ENCODE peak calls at places on chromosomes 2 and 18, in ten cellular contexts. X is SK-N-SH, L is transverse colon, W is HepG2, K is GM12878, Y is sigmoid colon, Q is stomach, T is A549, R is H1, I is ovary. S is an unnamed sample.

GRCh38 chr18:38526922-38527321 is 961.3 kb upstream of the CELF4 start:
- DNase-seq in X (no peak), L (no peak), W (no peak), K (no peak), Y (no peak), Q (no peak), T (no peak), R (no peak), I (no peak), S (no peak)

GRCh38 chr2:234555616-234556249 is 58.9 kb upstream of the ARL4C start:
- DNase-seq in X (peak), L (no peak), W (no peak), K (no peak), Y (no peak), Q (no peak), T (no peak), R (no peak), I (no peak), S (no peak)

GRCh38 chr18:44246001-44246400 is 434.7 kb upstream of the SETBP1 start:
- DNase-seq in X (no peak), L (no peak), W (no peak), K (no peak), Y (no peak), Q (no peak), T (no peak), R (no peak), I (no peak), S (no peak)

GRCh38 chr2:229715895-229716507 is 1.6 kb upstream of the DNER start:
- DNase-seq in X (peak), L (peak), W (peak), K (no peak), Y (no peak), Q (no peak), T (peak), R (peak), I (no peak), S (no peak)

GRCh38 chr18:42813570-42813969 is 301.9 kb downstream of the RIT2 start:
- DNase-seq in X (no peak), L (no peak), W (no peak), K (no peak), Y (no peak), Q (no peak), T (no peak), R (no peak), I (no peak), S (no peak)

GRCh38 chr2:180663016-180663471 is 317.4 kb upstream of the UBE2E3 start:
- DNase-seq in X (no peak), L (no peak), W (no peak), K (no peak), Y (no peak), Q (no peak), T (no peak), R (no peak), I (no peak), S (no peak)

GRCh38 chr2:120977582-120978358 is 242.1 kb downstream of the GLI2 start:
- DNase-seq in X (peak), L (no peak), W (no peak), K (no peak), Y (no peak), Q (no peak), T (no peak), R (no peak), I (no peak), S (no peak)

GRCh38 chr2:149596471-149596870 is 8.9 kb upstream of the MMADHC start:
- DNase-seq in X (no peak), L (no peak), W (no peak), K (no peak), Y (no peak), Q (no peak), T (no peak), R (no peak), I (no peak), S (no peak)

GRCh38 chr18:68172842-68173549 is 541.9 kb downstream of the TMX3 start:
- DNase-seq in X (no peak), L (no peak), W (peak), K (no peak), Y (no peak), Q (no peak), T (no peak), R (peak), I (no peak), S (no peak)

GRCh38 chr2:219245899-219246230 is 586 bp downstream of the STK16 start:
- DNase-seq in X (no peak), L (no peak), W (no peak), K (no peak), Y (no peak), Q (no peak), T (no peak), R (no peak), I (no peak), S (no peak)

GRCh38 chr2:238912228-238912915 is 64.5 kb downstream of the TWIST2 start:
- DNase-seq in X (no peak), L (no peak), W (no peak), K (no peak), Y (peak), Q (peak), T (no peak), R (no peak), I (no peak), S (peak)

GRCh38 chr2:133526468-133526769 is 41.8 kb downstream of the NCKAP5 start:
- DNase-seq in X (no peak), L (no peak), W (no peak), K (no peak), Y (no peak), Q (no peak), T (no peak), R (no peak), I (no peak), S (no peak)

GRCh38 chr2:2527162-2527561 is 196.1 kb upstream of the MYT1L start:
- DNase-seq in X (no peak), L (no peak), W (no peak), K (no peak), Y (peak), Q (no peak), T (no peak), R (no peak), I (no peak), S (no peak)

GRCh38 chr18:13424377-13424776 is 205.8 kb downstream of the LDLRAD4 start:
- DNase-seq in X (no peak), L (no peak), W (no peak), K (no peak), Y (peak), Q (no peak), T (no peak), R (no peak), I (no peak), S (no peak)

GRCh38 chr2:6913415-6914157 is 3.6 kb upstream of the RNF144A start:
- DNase-seq in X (no peak), L (no peak), W (no peak), K (no peak), Y (no peak), Q (no peak), T (no peak), R (no peak), I (no peak), S (no peak)

GRCh38 chr2:6958616-6959235 is 41.5 kb downstream of the RNF144A start:
- DNase-seq in X (no peak), L (no peak), W (no peak), K (no peak), Y (no peak), Q (no peak), T (no peak), R (no peak), I (no peak), S (no peak)

GRCh38 chr18:45910405-45911023 is 56.6 kb downstream of the EPG5 start:
- DNase-seq in X (peak), L (peak), W (peak), K (peak), Y (no peak), Q (peak), T (peak), R (peak), I (peak), S (peak)

GRCh38 chr2:31414601-31415241 is at the start of gene XDH:
- DNase-seq in X (no peak), L (peak), W (no peak), K (no peak), Y (no peak), Q (peak), T (no peak), R (no peak), I (no peak), S (no peak)

GRCh38 chr18:48230459-48231113 is 178.6 kb downstream of the ZBTB7C start:
- DNase-seq in X (peak), L (peak), W (peak), K (no peak), Y (no peak), Q (peak), T (peak), R (peak), I (no peak), S (peak)

GRCh38 chr2:160241251-160242137 is 41.4 kb upstream of the ITGB6 start:
- DNase-seq in X (peak), L (peak), W (no peak), K (no peak), Y (peak), Q (peak), T (peak), R (no peak), I (no peak), S (peak)

GRCh38 chr18:24364177-24364576 is 33.4 kb downstream of the OSBPL1A start:
- DNase-seq in X (no peak), L (no peak), W (no peak), K (no peak), Y (no peak), Q (no peak), T (no peak), R (peak), I (no peak), S (no peak)

GRCh38 chr18:26617151-26617554 is 68.8 kb upstream of the KCTD1 start:
- DNase-seq in X (no peak), L (no peak), W (peak), K (no peak), Y (no peak), Q (no peak), T (peak), R (no peak), I (no peak), S (no peak)

GRCh38 chr2:98085649-98086048 is 1.3 kb upstream of the VWA3B start:
- DNase-seq in X (no peak), L (peak), W (no peak), K (no peak), Y (no peak), Q (peak), T (no peak), R (no peak), I (no peak), S (no peak)

GRCh38 chr2:20196881-20197204 is 28.1 kb downstream of the SDC1 start:
- DNase-seq in X (no peak), L (no peak), W (no peak), K (no peak), Y (no peak), Q (no peak), T (no peak), R (no peak), I (no peak), S (no peak)

GRCh38 chr18:13558790-13559189 is 167.6 kb downstream of the FAM210A start:
- DNase-seq in X (no peak), L (no peak), W (no peak), K (no peak), Y (no peak), Q (no peak), T (no peak), R (no peak), I (no peak), S (no peak)

GRCh38 chr2:8036366-8036765 is 645.5 kb upstream of the ID2 start:
- DNase-seq in X (no peak), L (no peak), W (no peak), K (no peak), Y (no peak), Q (no peak), T (no peak), R (no peak), I (no peak), S (no peak)

GRCh38 chr2:42342061-42342794 is 18.8 kb downstream of the COX7A2L start:
- DNase-seq in X (peak), L (no peak), W (peak), K (no peak), Y (peak), Q (no peak), T (no peak), R (no peak), I (no peak), S (no peak)

GRCh38 chr2:220891405-220891804 is 680.7 kb downstream of the EPHA4 start:
- DNase-seq in X (no peak), L (no peak), W (no peak), K (no peak), Y (no peak), Q (no peak), T (peak), R (no peak), I (no peak), S (no peak)

GRCh38 chr2:191983186-191983585 is 136.3 kb upstream of the CAVIN2 start:
- DNase-seq in X (no peak), L (no peak), W (no peak), K (no peak), Y (no peak), Q (no peak), T (no peak), R (no peak), I (no peak), S (no peak)

GRCh38 chr2:69945447-69945846 is 16.0 kb downstream of the ASPRV1 start:
- DNase-seq in X (no peak), L (no peak), W (no peak), K (no peak), Y (no peak), Q (peak), T (no peak), R (no peak), I (no peak), S (no peak)

GRCh38 chr2:161030260-161031063 is 129.8 kb upstream of the TANK start:
- DNase-seq in X (no peak), L (peak), W (peak), K (no peak), Y (peak), Q (no peak), T (peak), R (no peak), I (no peak), S (peak)

GRCh38 chr2:71607490-71607889 is 154.1 kb downstream of the DYSF start:
- DNase-seq in X (peak), L (no peak), W (no peak), K (no peak), Y (peak), Q (no peak), T (no peak), R (peak), I (no peak), S (no peak)

GRCh38 chr2:240412975-240413812 is 22.3 kb upstream of the GPC1 start:
- DNase-seq in X (no peak), L (no peak), W (no peak), K (no peak), Y (peak), Q (peak), T (no peak), R (no peak), I (peak), S (peak)

GRCh38 chr18:59787998-59788875 is 91.0 kb upstream of the CCBE1 start:
- DNase-seq in X (no peak), L (no peak), W (no peak), K (no peak), Y (no peak), Q (no peak), T (peak), R (no peak), I (no peak), S (no peak)

GRCh38 chr18:31246460-31246859 is 71.5 kb upstream of the DSG1 start:
- DNase-seq in X (no peak), L (no peak), W (no peak), K (no peak), Y (no peak), Q (no peak), T (no peak), R (no peak), I (no peak), S (no peak)

GRCh38 chr2:96253006-96253405 is 12.8 kb downstream of the TMEM127 start:
- DNase-seq in X (no peak), L (no peak), W (peak), K (no peak), Y (no peak), Q (no peak), T (no peak), R (no peak), I (no peak), S (no peak)

GRCh38 chr2:60880633-60880987 is 764 bp upstream of the REL start:
- DNase-seq in X (no peak), L (no peak), W (no peak), K (no peak), Y (no peak), Q (no peak), T (no peak), R (no peak), I (no peak), S (no peak)
- TF ChIP-seq EP300 in X (no peak), L (no peak), W (no peak), K (no peak), Y (no peak), Q (no peak), T (no peak), R (no peak), I (no peak), S (no peak)

GRCh38 chr2:11785611-11785940 is 39.1 kb downstream of the LPIN1 start:
- DNase-seq in X (no peak), L (no peak), W (no peak), K (no peak), Y (no peak), Q (no peak), T (no peak), R (no peak), I (no peak), S (no peak)

GRCh38 chr2:11786191-11786590 is 39.8 kb downstream of the LPIN1 start:
- DNase-seq in X (no peak), L (no peak), W (no peak), K (no peak), Y (no peak), Q (no peak), T (no peak), R (no peak), I (no peak), S (no peak)

GRCh38 chr2:11784310-11784709 is 37.9 kb downstream of the LPIN1 start:
- DNase-seq in X (no peak), L (no peak), W (no peak), K (no peak), Y (no peak), Q (no peak), T (no peak), R (no peak), I (no peak), S (no peak)

GRCh38 chr2:11786592-11786991 is 40.2 kb downstream of the LPIN1 start:
- DNase-seq in X (no peak), L (no peak), W (no peak), K (no peak), Y (no peak), Q (no peak), T (no peak), R (no peak), I (no peak), S (no peak)

GRCh38 chr2:11784747-11785610 is 38.5 kb downstream of the LPIN1 start:
- DNase-seq in X (peak), L (peak), W (no peak), K (no peak), Y (peak), Q (peak), T (peak), R (peak), I (peak), S (no peak)
- TF ChIP-seq EP300 in X (no peak), L (no peak), W (no peak), K (no peak), Y (no peak), Q (no peak), T (no peak), R (no peak), I (no peak), S (no peak)

GRCh38 chr2:67566958-67567635 is 170.0 kb downstream of the ETAA1 start:
- DNase-seq in X (no peak), L (no peak), W (no peak), K (no peak), Y (no peak), Q (no peak), T (no peak), R (no peak), I (no peak), S (no peak)
- TF ChIP-seq EP300 in X (no peak), L (no peak), W (no peak), K (no peak), Y (no peak), Q (no peak), T (no peak), R (no peak), I (no peak), S (no peak)

GRCh38 chr2:45261746-45262145 is 252.5 kb upstream of the SIX2 start:
- DNase-seq in X (no peak), L (no peak), W (no peak), K (no peak), Y (no peak), Q (no peak), T (no peak), R (peak), I (no peak), S (no peak)

GRCh38 chr2:45263147-45263546 is 253.9 kb upstream of the SIX2 start:
- DNase-seq in X (peak), L (no peak), W (no peak), K (no peak), Y (no peak), Q (no peak), T (no peak), R (peak), I (no peak), S (no peak)

GRCh38 chr2:45267062-45267702 is 257.9 kb upstream of the SIX2 start:
- DNase-seq in X (no peak), L (no peak), W (peak), K (no peak), Y (no peak), Q (peak), T (no peak), R (no peak), I (no peak), S (no peak)

GRCh38 chr2:45265336-45265735 is 256.1 kb upstream of the SIX2 start:
- DNase-seq in X (no peak), L (no peak), W (no peak), K (no peak), Y (no peak), Q (no peak), T (no peak), R (no peak), I (no peak), S (no peak)

DNA sequence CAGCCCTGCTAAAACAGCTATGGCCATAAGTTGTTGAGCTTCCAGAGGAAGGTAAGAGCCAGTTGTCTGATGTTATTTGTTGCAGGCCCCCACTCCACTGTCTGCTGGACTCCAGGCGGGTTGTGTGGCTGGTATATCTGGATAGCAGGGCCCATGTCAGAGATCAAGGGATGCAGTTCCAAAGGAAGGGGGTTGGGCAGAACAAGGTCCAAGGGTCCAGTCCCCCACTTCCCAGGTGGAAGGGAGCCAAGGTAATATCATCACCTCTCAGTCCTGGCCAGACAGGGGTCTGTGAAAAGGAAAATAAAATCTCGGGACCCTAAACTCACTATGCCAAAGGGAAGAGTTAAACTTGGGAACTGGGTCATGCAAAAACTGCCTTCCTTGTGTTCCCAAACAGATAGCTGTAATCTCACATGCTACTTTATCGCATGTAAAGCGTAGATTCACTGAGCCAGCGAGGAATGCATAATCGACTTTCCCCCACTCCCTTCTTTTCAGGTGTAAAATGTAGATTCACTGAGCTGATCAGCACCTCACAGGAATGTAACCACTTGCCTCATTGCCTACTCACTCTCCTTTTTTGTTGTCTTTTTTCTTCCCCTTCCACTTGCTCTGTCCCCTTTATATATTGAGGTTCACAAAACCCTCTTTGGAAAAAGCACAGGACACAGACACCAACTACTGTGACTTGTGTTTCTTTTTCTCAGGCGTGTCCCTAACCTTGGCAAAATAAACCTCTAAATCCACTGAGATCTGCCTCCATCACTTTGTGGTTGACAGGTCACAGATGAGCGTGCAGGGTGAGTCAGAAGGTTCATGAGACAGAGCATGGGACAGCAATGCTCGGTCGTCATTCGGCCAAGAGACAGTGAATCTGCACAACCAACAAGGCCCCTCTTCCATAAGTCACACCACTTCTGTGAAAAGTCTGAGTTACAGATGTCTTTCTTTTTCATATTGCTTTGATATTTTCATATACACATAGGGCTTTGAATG is 255.3 kb upstream of the SIX2 start:
- DNase-seq in X (no peak), L (no peak), W (no peak), K (no peak), Y (no peak), Q (peak), T (no peak), R (peak), I (no peak), S (peak)
- TF ChIP-seq EP300 in X (no peak), L (no peak), W (no peak), K (no peak), Y (no peak), Q (no peak), T (no peak), R (no peak), I (no peak), S (no peak)

GRCh38 chr2:242040303-242040655 is 170.8 kb downstream of the RTP5 start:
- DNase-seq in X (no peak), L (no peak), W (no peak), K (no peak), Y (no peak), Q (no peak), T (no peak), R (no peak), I (no peak), S (peak)
- TF ChIP-seq EP300 in X (no peak), L (no peak), W (no peak), K (no peak), Y (no peak), Q (no peak), T (no peak), R (no peak), I (no peak), S (no peak)

S was measured in upper lobe of left lung.